ENCODE peak calls at places on chromosomes 13 and 19, in five cellular contexts. U, Q, E, B and H are unnamed samples. For H3K9me3, the result is how much of the 10 kb centered on the place peaks cover.

GRCh38 chr19:46727036-46727501 is 10.2 kb upstream of the PRKD2 start:
- DNase-seq in U (no peak), E (no peak), Q (no peak), B (peak), H (no peak)

GRCh38 chr19:38044267-38045111 is 137.5 kb downstream of the SIPA1L3 start:
- DNase-seq in E (no peak), B (no peak), U (no peak), Q (no peak), H (no peak)

GRCh38 chr13:40187324-40187795 is 479.1 kb downstream of the FOXO1 start:
- DNase-seq in E (no peak), B (no peak), Q (no peak), U (peak), H (no peak)

GRCh38 chr13:113917523-113918371 is 53.9 kb upstream of the GAS6 start:
- DNase-seq in E (no peak), B (no peak), U (no peak), Q (no peak), H (peak)

GRCh38 chr19:1252221-1252817 is 3.9 kb downstream of the MIDN start:
- DNase-seq in Q (peak), U (peak), B (peak), E (no peak), H (peak)

GRCh38 chr19:5343848-5344247 is 3.2 kb upstream of the PTPRS start:
- DNase-seq in U (no peak), Q (no peak), B (peak), E (no peak), H (no peak)

GRCh38 chr13:74206061-74206561 is 71.9 kb upstream of the KLF12 start:
- DNase-seq in B (no peak), U (no peak), E (peak), Q (no peak), H (no peak)

GRCh38 chr13:51895906-51896888 is 34.4 kb downstream of the CCDC70 start:
- DNase-seq in B (peak), U (peak), Q (peak), E (peak), H (no peak)

GRCh38 chr13:40313269-40314200 is 352.9 kb downstream of the FOXO1 start:
- DNase-seq in Q (no peak), E (no peak), B (no peak), U (no peak), H (no peak)

GRCh38 chr19:47637550-47637949 is 28.6 kb downstream of the BICRA start:
- DNase-seq in U (no peak), Q (no peak), E (no peak), B (peak), H (no peak)

GRCh38 chr19:33496496-33496895 is 25.1 kb downstream of the PEPD start:
- DNase-seq in E (no peak), U (no peak), Q (peak), B (no peak), H (no peak)

GRCh38 chr19:3316132-3316648 is 50.2 kb upstream of the NFIC start:
- DNase-seq in U (no peak), E (no peak), Q (peak), B (no peak), H (no peak)

GRCh38 chr19:29268721-29269483 is 56.0 kb upstream of the UQCRFS1 start:
- DNase-seq in U (no peak), B (no peak), Q (no peak), E (no peak), H (no peak)

GRCh38 chr13:113582841-113583631 is 1.5 kb upstream of the TFDP1 start:
- DNase-seq in U (no peak), Q (no peak), B (peak), E (no peak), H (peak)

GRCh38 chr13:113327391-113327765 is 30.3 kb downstream of the LAMP1 start:
- DNase-seq in U (no peak), E (no peak), Q (no peak), B (peak), H (no peak)

GRCh38 chr13:24618219-24618955 is 61.8 kb upstream of the ATP12A start:
- DNase-seq in U (peak), Q (no peak), E (no peak), B (no peak), H (peak)

GRCh38 chr19:45476349-45476717 is 8.5 kb downstream of the FOSB start:
- DNase-seq in B (no peak), U (no peak), Q (no peak), E (no peak), H (no peak)

GRCh38 chr19:3284759-3285646 is 60.5 kb downstream of the CELF5 start:
- DNase-seq in E (peak), Q (peak), B (peak), U (no peak), H (peak)

GRCh38 chr19:12891553-12892021 is 627 bp downstream of the GCDH start:
- DNase-seq in Q (no peak), E (no peak), B (no peak), U (no peak), H (no peak)

GRCh38 chr13:20495087-20496023 is 30.3 kb downstream of the CRYL1 start:
- DNase-seq in B (no peak), U (peak), Q (peak), E (peak), H (peak)

GRCh38 chr13:97256343-97256783 is 34.2 kb downstream of the MBNL2 start:
- DNase-seq in E (no peak), Q (no peak), U (no peak), B (no peak), H (no peak)

GRCh38 chr19:5968431-5969373 is 9.2 kb downstream of the RANBP3 start:
- DNase-seq in E (no peak), B (no peak), Q (no peak), U (no peak), H (no peak)

GRCh38 chr19:42270346-42271044 is 1.4 kb downstream of the CIC start:
- DNase-seq in E (no peak), U (peak), Q (peak), B (peak), H (no peak)

GRCh38 chr19:55617426-55617825 is 6.9 kb downstream of the ZNF784 start:
- DNase-seq in B (no peak), E (no peak), U (no peak), Q (no peak), H (no peak)

GRCh38 chr13:79405501-79405830 is 589 bp downstream of the RBM26 start:
- DNase-seq in B (no peak), U (no peak), Q (no peak), E (no peak), H (no peak)

GRCh38 chr13:30856004-30856790 is 49.9 kb upstream of the MEDAG start:
- DNase-seq in U (no peak), B (no peak), E (no peak), Q (no peak), H (no peak)

GRCh38 chr13:59111711-59112110 is 1052.0 kb downstream of the DIAPH3 start:
- DNase-seq in B (no peak), Q (no peak), E (no peak), U (no peak), H (no peak)

GRCh38 chr13:94160875-94161274 is 318.6 kb downstream of the DCT start:
- DNase-seq in B (no peak), U (no peak), Q (no peak), E (no peak), H (no peak)

GRCh38 chr19:39765091-39766076 is 13.3 kb upstream of the LEUTX start:
- DNase-seq in Q (peak), E (peak), U (peak), B (no peak), H (no peak)

GRCh38 chr13:54733639-54734038 is 1705.0 kb downstream of the OLFM4 start:
- DNase-seq in Q (no peak), B (no peak), U (no peak), E (peak), H (no peak)

GRCh38 chr19:1163934-1164683 is 10.0 kb downstream of the SBNO2 start:
- DNase-seq in Q (no peak), U (no peak), E (no peak), B (peak), H (no peak)

DNA sequence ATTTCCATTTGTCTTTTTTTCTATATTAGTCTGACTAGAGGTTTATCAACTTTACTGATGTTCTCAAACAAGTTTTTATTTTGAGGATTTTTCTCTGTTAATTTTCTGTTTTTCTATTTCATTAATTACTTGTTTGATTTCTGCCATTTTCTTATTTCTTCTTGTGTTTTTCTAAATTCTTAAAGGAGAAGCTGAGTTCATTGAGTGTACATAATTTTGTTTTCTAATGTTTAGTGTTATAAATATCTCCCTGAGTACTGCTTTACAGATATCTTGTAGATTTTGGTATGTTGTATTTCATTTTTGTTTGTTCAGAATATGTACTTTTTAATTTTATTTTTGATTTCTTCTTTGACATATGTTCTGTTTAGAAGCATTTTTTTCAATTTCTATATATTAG is 1404.3 kb upstream of the MIR17HG start:
- DNase-seq in Q (no peak), U (no peak), B (no peak), E (no peak), H (no peak)
- H3K27ac ChIP-seq in Q (no peak), U (no peak), B (no peak), E (no peak), H (no peak)

GRCh38 chr13:18996221-18996620 is 185.4 kb downstream of the TUBA3C start:
- DNase-seq in U (no peak), E (no peak), B (peak), Q (no peak), H (no peak)
- H3K9me3 ChIP-seq in U (under half), E (under half), B (under half), Q (under half), H (under half)

DNA sequence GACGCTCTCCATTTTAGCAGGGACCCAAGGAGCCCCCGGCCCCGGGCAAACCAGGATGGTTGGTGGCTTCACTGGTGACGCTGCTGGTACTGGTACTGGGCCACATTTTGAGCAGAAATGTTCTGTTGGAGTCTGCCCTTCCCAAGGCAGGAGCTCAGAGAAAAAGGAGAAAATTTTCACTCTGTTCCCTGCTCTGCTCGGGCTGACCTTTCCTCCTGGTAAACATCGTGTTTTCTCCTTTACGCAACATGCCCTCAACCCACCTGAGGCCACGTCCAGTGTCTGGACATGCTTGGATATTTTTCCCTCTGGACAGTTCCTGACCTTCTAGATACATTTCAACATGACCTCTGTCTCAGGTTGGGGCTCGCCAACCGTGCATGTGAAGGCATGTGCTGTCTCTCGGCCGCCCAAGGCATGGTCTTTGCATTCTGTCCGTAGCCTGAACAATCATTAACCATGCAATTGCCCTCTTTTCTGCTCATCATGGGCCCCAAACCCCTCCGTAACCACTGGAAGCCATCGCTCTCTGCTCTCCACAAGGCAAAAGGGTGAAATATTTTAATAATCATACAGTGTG is 115.2 kb upstream of the PEG3 start:
- DNase-seq in B (no peak), E (no peak), Q (no peak), U (no peak), H (no peak)
- H3K27ac ChIP-seq in B (no peak), E (no peak), Q (no peak), U (no peak), H (no peak)

GRCh38 chr19:56633021-56633420 is 9.9 kb upstream of the SMIM17 start:
- DNase-seq in Q (no peak), E (no peak), B (no peak), U (no peak), H (no peak)
- H3K9me3 ChIP-seq in Q (under half), E (under half), B (half or more), U (half or more), H (under half)

GRCh38 chr13:44399045-44399444 is 25.4 kb downstream of the SERP2 start:
- DNase-seq in Q (no peak), B (no peak), E (no peak), U (no peak), H (no peak)

GRCh38 chr13:44396295-44396962 is 22.8 kb downstream of the SERP2 start:
- DNase-seq in E (no peak), U (no peak), B (no peak), Q (no peak), H (no peak)

GRCh38 chr13:44396963-44397580 is 23.4 kb downstream of the SERP2 start:
- DNase-seq in E (peak), U (no peak), B (peak), Q (peak), H (no peak)

GRCh38 chr13:44398606-44399005 is 25.0 kb downstream of the SERP2 start:
- DNase-seq in U (no peak), B (no peak), Q (no peak), E (no peak), H (no peak)

GRCh38 chr13:44397766-44398223 is 24.2 kb downstream of the SERP2 start:
- DNase-seq in E (peak), Q (no peak), U (no peak), B (no peak), H (no peak)
- H3K27ac ChIP-seq in E (peak), Q (no peak), U (no peak), B (no peak), H (peak)

DNA sequence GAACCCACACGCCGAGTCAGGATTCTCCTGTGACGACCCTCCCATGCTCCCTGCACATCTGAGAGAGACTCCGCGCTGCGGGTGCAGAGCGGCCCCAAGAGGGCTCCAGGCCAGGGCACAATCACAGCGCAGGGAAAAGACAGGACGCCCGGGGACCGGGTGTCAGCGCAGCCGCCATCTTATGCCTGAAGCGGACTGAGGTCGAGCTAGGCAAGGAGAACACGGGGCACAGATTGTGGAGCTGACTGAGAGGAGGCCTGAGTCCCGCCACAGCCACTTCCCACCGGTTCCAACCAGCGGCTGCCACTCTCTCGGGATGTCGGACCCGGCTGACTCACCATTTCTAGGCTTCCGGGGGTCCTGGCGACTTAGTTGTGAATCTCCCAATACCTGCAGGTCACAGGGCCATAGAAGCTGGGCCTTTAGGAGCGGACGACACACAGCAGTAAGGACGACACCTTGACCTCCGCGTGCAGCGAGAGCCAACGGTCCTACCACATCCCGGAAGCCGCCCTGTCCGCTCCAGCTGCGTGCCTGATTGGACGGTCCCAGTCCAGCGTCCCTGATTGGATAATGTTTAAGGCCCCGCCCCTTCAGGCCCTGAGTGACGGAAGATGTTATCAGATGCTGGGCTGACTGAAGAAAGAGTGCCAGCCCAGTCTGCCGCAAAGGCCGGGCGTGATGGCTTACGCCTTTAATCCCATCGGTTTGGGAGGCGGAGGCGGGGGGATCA is at the start of gene ZNF728:
- DNase-seq in E (no peak), U (no peak), B (peak), Q (peak), H (peak)
- H3K9me3 ChIP-seq in E (under half), U (under half), B (under half), Q (under half), H (under half)

DNA sequence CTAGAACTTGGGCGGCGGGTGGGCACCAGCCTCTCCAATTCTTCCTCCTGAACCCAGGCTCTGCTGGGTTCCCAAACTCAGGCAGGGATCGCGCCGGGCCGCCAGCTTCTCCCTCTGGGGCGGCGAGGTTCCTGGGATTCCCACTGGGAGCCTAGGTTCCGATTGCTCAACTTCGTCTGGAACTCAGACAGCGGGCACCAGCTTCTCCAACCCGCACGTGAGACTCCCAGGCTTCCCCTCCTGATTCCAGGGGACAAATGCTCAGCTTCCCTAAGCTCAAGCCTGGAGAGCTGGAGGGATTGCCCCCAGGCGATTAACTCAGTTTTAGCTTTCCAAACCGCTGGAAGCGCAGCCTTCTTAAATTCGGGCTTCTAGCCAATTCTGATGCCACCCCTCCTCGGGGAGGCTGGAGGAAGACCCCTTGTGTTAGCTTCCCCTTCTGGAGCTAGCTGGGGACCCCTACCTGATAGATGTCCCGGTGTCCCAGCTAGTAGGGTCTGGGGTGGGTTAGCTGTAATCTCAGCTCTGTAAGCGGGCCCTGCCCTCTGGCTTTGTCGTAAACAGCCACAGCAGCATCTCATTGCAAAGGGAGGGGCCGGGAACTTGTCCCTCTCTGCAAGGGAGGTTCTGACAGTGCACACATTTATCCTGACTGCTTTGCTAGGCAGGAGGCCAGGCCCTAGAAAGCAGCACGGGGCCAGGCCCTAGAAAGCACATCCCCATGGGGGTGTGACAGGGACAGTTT is 671 bp downstream of the MCOLN1 start:
- DNase-seq in E (peak), U (no peak), Q (peak), B (no peak), H (no peak)
- H3K27ac ChIP-seq in E (no peak), U (no peak), Q (no peak), B (peak), H (peak)

DNA sequence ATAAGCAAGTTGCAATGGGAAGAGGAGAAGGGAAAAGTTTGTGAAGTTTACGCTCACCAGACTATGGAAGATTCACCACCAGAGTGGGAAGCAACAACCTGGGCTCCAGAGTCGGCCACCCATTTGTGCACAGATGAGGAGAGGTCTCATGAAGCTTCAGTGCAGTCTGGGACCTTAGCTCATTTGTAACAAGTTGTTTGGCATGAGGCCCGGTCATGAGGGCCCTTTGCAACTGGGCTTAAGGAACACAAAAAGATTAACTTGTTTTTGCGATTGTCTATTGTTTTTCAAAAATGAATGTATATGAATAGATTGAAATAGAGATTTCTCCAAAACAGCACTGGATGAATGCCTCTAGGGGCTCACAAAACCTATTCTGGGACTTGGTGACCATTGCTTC is 94.1 kb downstream of the ZNF737 start:
- DNase-seq in U (no peak), Q (no peak), B (no peak), E (no peak), H (no peak)
- H3K9me3 ChIP-seq in U (under half), Q (under half), B (under half), E (under half), H (under half)

DNA sequence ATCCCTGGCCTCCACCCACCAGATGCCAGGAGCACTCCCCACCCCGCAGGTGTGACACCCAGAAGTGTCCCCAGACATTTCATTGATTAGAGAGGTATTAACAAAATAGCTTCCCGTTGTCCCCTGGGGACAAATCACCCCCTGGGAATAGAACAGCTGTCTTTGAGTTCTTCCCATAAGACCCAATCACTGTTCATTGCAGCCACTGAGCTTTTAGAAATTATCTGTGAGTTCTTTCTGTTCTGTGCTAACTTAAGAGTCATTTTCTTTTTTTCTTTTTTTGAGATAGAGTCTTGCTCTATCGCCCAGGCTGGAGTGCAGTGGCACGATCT is 32.8 kb downstream of the MYO9B start:
- DNase-seq in B (no peak), U (no peak), Q (no peak), E (no peak), H (no peak)
- H3K27ac ChIP-seq in B (peak), U (no peak), Q (peak), E (no peak), H (peak)